ENCODE peak calls at places on chromosome 20, in seven cellular contexts. B is body of pancreas, D is kidney epithelial cell, X is lower lobe of right lung, R is fibroblast of lung, N is stomach, A is BJ. C is an unnamed sample.

GRCh38 chr20:460707-461106 is 1.6 kb downstream of the TBC1D20 start:
- DNase-seq in B (no peak), D (no peak), X (no peak), R (peak), N (no peak), A (no peak), C (peak)

GRCh38 chr20:59015411-59015810 is 3.8 kb upstream of the TUBB1 start:
- DNase-seq in B (no peak), D (no peak), X (no peak), R (no peak), N (no peak), A (no peak), C (no peak)

GRCh38 chr20:32792316-32792715 is 27.4 kb upstream of the MAPRE1 start:
- DNase-seq in B (no peak), D (peak), X (no peak), R (no peak), N (no peak), A (no peak), C (no peak)

GRCh38 chr20:25547063-25547462 is 38.3 kb downstream of the NINL start:
- DNase-seq in B (no peak), D (no peak), X (no peak), R (no peak), N (no peak), A (no peak), C (no peak)

GRCh38 chr20:64253443-64253842 is 2.1 kb upstream of the PCMTD2 start:
- DNase-seq in B (no peak), D (no peak), X (no peak), R (no peak), N (no peak), A (no peak), C (no peak)

GRCh38 chr20:37392441-37393195 is 46.7 kb downstream of the SRC start:
- DNase-seq in B (no peak), D (no peak), X (peak), R (no peak), N (no peak), A (no peak), C (peak)

GRCh38 chr20:3821996-3822395 is 1.6 kb downstream of the AP5S1 start:
- DNase-seq in B (no peak), D (no peak), X (no peak), R (no peak), N (no peak), A (no peak), C (no peak)

GRCh38 chr20:32621914-32622584 is 36.9 kb upstream of the NOL4L start:
- DNase-seq in B (no peak), D (no peak), X (no peak), R (no peak), N (no peak), A (no peak), C (no peak)

GRCh38 chr20:34562643-34563042 is 4.1 kb downstream of the MAP1LC3A start:
- DNase-seq in B (no peak), D (no peak), X (no peak), R (peak), N (no peak), A (no peak), C (no peak)

GRCh38 chr20:19079536-19080299 is 132.7 kb upstream of the SLC24A3 start:
- DNase-seq in B (no peak), D (no peak), X (no peak), R (peak), N (no peak), A (no peak), C (no peak)

GRCh38 chr20:63703471-63703975 is 4.3 kb downstream of the ARFRP1 start:
- DNase-seq in B (no peak), D (no peak), X (no peak), R (no peak), N (no peak), A (no peak), C (peak)

DNA sequence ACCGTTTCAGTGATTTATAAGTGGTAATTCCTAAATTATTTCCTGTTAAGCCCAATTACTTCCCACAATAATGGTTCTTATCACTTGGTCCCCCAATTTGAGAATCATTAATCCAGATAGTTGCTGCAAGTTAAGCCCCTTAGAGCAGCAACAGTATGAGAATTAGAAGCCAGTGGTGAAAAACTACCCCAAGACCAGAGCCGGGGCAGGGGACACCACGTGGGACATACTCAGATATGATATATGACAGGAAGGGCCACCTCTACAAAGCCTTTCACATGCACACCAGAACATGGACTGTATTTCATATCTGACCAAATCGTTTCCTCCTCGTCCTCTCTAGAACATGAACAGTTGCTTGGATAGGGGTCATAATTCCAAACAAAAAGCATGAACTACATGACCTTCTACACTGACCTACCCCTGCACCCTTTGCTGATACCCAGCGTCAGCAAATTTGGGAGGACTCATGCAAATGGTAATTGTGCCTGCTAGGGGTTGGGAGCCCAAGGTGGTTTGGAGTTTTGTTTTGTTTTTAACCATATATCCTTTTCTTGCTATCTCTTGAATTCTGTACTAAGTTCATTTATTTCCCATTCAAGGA is 3.9 kb downstream of the JAG1 start:
- DNase-seq in B (no peak), D (no peak), X (no peak), R (no peak), N (no peak), A (no peak), C (no peak)
- H3K4me3 ChIP-seq in B (no peak), D (peak), X (peak), R (no peak), N (peak), A (no peak), C (no peak)

DNA sequence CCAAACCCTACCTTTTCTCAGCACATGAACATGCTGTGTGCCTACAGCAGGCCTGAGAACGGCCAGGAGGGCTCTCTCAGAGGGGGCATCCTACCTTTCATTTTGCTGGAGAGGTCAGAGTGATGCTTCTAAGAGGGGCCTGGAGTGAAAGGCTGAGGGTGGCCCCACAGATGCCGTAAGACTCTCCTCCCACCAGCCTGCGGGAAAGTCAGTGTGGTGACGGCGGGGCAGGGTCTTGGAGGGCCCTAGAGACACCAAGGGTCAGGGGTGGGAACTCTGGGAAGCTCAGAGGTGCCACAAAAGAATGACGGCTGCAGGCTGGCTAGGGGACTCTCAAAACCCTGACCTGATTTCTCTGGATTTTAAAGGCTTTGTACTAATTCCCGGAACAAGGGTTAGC is 107.6 kb downstream of the SLC23A2 start:
- DNase-seq in B (no peak), D (no peak), X (no peak), R (no peak), N (no peak), A (no peak), C (no peak)
- H3K4me3 ChIP-seq in B (no peak), D (no peak), X (no peak), R (no peak), N (no peak), A (no peak), C (no peak)

DNA sequence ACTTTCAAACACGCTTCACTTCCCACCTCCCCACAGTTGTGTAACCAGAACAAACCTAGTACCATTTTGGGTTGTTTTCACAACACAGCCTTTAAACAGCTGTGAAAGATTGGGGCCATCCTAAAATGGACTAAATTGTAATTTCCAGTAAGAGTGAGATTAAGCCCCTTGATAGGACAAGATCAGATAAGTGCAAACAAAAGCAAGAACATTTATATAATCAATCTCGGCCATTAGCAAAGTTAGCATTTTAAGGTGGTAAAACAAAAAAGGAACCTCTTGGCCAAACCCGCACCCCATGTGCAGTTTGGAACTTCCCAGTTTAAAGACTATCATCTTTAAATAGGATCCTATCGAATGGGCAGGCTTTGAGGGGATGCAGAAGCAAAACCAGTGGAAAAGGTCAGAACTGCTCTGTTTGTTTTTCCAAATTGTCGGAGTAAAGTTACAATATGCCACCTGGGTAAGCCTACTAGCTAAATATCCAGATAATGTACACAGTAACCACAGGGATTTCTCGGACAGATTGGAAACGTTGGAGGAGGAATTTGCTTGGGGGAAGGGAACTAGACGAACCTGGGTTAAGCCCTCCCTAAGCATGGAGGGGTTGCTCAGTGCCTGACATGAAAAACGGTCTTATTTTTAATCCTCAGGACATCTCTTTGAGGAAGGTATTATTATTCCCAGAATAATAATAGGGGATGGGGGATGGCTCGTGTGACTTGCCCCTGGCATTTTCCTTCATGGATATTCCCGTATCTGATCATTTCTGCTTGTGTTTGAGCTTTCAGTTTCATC is 159.8 kb upstream of the SALL4 start:
- DNase-seq in B (no peak), D (no peak), X (no peak), R (peak), N (no peak), A (no peak), C (no peak)
- H3K4me3 ChIP-seq in B (no peak), D (no peak), X (peak), R (peak), N (no peak), A (no peak), C (no peak)

GRCh38 chr20:47013606-47014005 is 119.0 kb downstream of the EYA2 start:
- DNase-seq in B (no peak), D (no peak), X (no peak), R (no peak), N (no peak), A (no peak), C (no peak)
- H3K4me3 ChIP-seq in B (no peak), D (no peak), X (no peak), R (no peak), N (no peak), A (no peak), C (no peak)

GRCh38 chr20:15091417-15092017 is 754.1 kb upstream of the FLRT3 start:
- DNase-seq in B (no peak), D (no peak), X (no peak), R (no peak), N (no peak), A (no peak), C (no peak)
- H3K4me3 ChIP-seq in B (no peak), D (no peak), X (no peak), R (no peak), N (no peak), A (no peak), C (no peak)

GRCh38 chr20:40689100-40689942 is at the start of gene MAFB:
- DNase-seq in B (peak), D (peak), X (peak), R (peak), N (peak), A (peak), C (peak)
- H3K4me3 ChIP-seq in B (peak), D (peak), X (peak), R (peak), N (peak), A (peak), C (peak)

GRCh38 chr20:12113075-12113467 is 195.4 kb downstream of the BTBD3 start:
- DNase-seq in B (no peak), D (no peak), X (no peak), R (no peak), N (no peak), A (no peak), C (no peak)
- H3K4me3 ChIP-seq in B (no peak), D (no peak), X (no peak), R (no peak), N (no peak), A (no peak), C (no peak)

C was measured in right lobe of liver.